ENCODE peak calls at places on chromosomes 4 and X, in nine cellular contexts. One of them, this sample, is unnamed.

GRCh38 chr4:118823471-118823870 is 12.5 kb downstream of the SEC24D start:
- DNase-seq in neural progenitor cell: no peak
- DNase-seq in neural crest cell: no peak
- DNase-seq in Calu3: peak
- DNase-seq in endodermal cell: no peak
- DNase-seq in heart right ventricle: no peak
- DNase-seq in lower leg skin: no peak
- DNase-seq in dorsolateral prefrontal cortex: no peak
- DNase-seq in fibroblast of the aortic adventitia: no peak
- DNase-seq in this sample: no peak

GRCh38 chr4:28354874-28355273 is 1494.2 kb downstream of the STIM2 start:
- DNase-seq in Calu3: no peak
- DNase-seq in heart right ventricle: no peak
- DNase-seq in neural crest cell: no peak
- DNase-seq in neural progenitor cell: peak
- DNase-seq in endodermal cell: no peak
- DNase-seq in lower leg skin: no peak
- DNase-seq in dorsolateral prefrontal cortex: no peak
- DNase-seq in fibroblast of the aortic adventitia: no peak
- DNase-seq in this sample: no peak

GRCh38 chr4:116332508-116332907 is 752.9 kb downstream of the TRAM1L1 start:
- DNase-seq in heart right ventricle: no peak
- DNase-seq in dorsolateral prefrontal cortex: no peak
- DNase-seq in lower leg skin: no peak
- DNase-seq in fibroblast of the aortic adventitia: no peak
- DNase-seq in neural progenitor cell: no peak
- DNase-seq in Calu3: no peak
- DNase-seq in endodermal cell: no peak
- DNase-seq in neural crest cell: no peak
- DNase-seq in this sample: no peak

GRCh38 chrX:44542567-44543325 is at the start of gene FUNDC1:
- DNase-seq in Calu3: peak
- DNase-seq in neural crest cell: peak
- DNase-seq in fibroblast of the aortic adventitia: peak
- DNase-seq in dorsolateral prefrontal cortex: peak
- DNase-seq in lower leg skin: peak
- DNase-seq in endodermal cell: peak
- DNase-seq in heart right ventricle: peak
- DNase-seq in neural progenitor cell: peak
- DNase-seq in this sample: peak

GRCh38 chrX:26918633-26919032 is 544.5 kb downstream of the PPP4R3C start:
- DNase-seq in dorsolateral prefrontal cortex: no peak
- DNase-seq in fibroblast of the aortic adventitia: peak
- DNase-seq in Calu3: no peak
- DNase-seq in lower leg skin: no peak
- DNase-seq in neural progenitor cell: peak
- DNase-seq in neural crest cell: no peak
- DNase-seq in heart right ventricle: no peak
- DNase-seq in endodermal cell: peak
- DNase-seq in this sample: no peak

GRCh38 chr4:70041652-70042286 is 8.5 kb upstream of the HTN1 start:
- DNase-seq in lower leg skin: no peak
- DNase-seq in neural progenitor cell: no peak
- DNase-seq in dorsolateral prefrontal cortex: no peak
- DNase-seq in fibroblast of the aortic adventitia: no peak
- DNase-seq in endodermal cell: no peak
- DNase-seq in heart right ventricle: no peak
- DNase-seq in Calu3: no peak
- DNase-seq in neural crest cell: no peak
- DNase-seq in this sample: no peak

GRCh38 chr4:123381996-123382395 is 14.6 kb upstream of the SPRY1 start:
- DNase-seq in fibroblast of the aortic adventitia: no peak
- DNase-seq in endodermal cell: no peak
- DNase-seq in lower leg skin: no peak
- DNase-seq in Calu3: no peak
- DNase-seq in neural progenitor cell: no peak
- DNase-seq in heart right ventricle: no peak
- DNase-seq in neural crest cell: no peak
- DNase-seq in dorsolateral prefrontal cortex: no peak
- DNase-seq in this sample: no peak

GRCh38 chr4:109967798-109968520 is 55.3 kb downstream of the EGF start:
- DNase-seq in fibroblast of the aortic adventitia: no peak
- DNase-seq in neural crest cell: no peak
- DNase-seq in lower leg skin: no peak
- DNase-seq in dorsolateral prefrontal cortex: no peak
- DNase-seq in endodermal cell: no peak
- DNase-seq in heart right ventricle: no peak
- DNase-seq in Calu3: peak
- DNase-seq in neural progenitor cell: no peak
- DNase-seq in this sample: no peak

GRCh38 chr4:66123195-66123594 is 452.9 kb upstream of the EPHA5 start:
- DNase-seq in neural crest cell: no peak
- DNase-seq in Calu3: no peak
- DNase-seq in neural progenitor cell: no peak
- DNase-seq in lower leg skin: no peak
- DNase-seq in endodermal cell: no peak
- DNase-seq in heart right ventricle: no peak
- DNase-seq in fibroblast of the aortic adventitia: no peak
- DNase-seq in dorsolateral prefrontal cortex: no peak
- DNase-seq in this sample: no peak

GRCh38 chr4:122765702-122766352 is 33.3 kb downstream of the BBS12 start:
- DNase-seq in lower leg skin: no peak
- DNase-seq in endodermal cell: no peak
- DNase-seq in Calu3: peak
- DNase-seq in neural progenitor cell: no peak
- DNase-seq in neural crest cell: no peak
- DNase-seq in dorsolateral prefrontal cortex: no peak
- DNase-seq in heart right ventricle: no peak
- DNase-seq in fibroblast of the aortic adventitia: peak
- DNase-seq in this sample: peak

GRCh38 chr4:156970501-156971167 is 965 bp downstream of the PDGFC start:
- DNase-seq in endodermal cell: peak
- DNase-seq in heart right ventricle: peak
- DNase-seq in dorsolateral prefrontal cortex: peak
- DNase-seq in neural crest cell: peak
- DNase-seq in lower leg skin: peak
- DNase-seq in neural progenitor cell: peak
- DNase-seq in fibroblast of the aortic adventitia: peak
- DNase-seq in Calu3: peak
- DNase-seq in this sample: no peak

GRCh38 chrX:465418-465817 is 78.7 kb upstream of the PPP2R3B start:
- DNase-seq in lower leg skin: no peak
- DNase-seq in Calu3: no peak
- DNase-seq in dorsolateral prefrontal cortex: no peak
- DNase-seq in fibroblast of the aortic adventitia: no peak
- DNase-seq in endodermal cell: peak
- DNase-seq in neural progenitor cell: no peak
- DNase-seq in heart right ventricle: no peak
- DNase-seq in neural crest cell: no peak
- DNase-seq in this sample: no peak

GRCh38 chr4:186021461-186022167 is 47.3 kb upstream of the TLR3 start:
- DNase-seq in heart right ventricle: peak
- DNase-seq in neural crest cell: peak
- DNase-seq in neural progenitor cell: peak
- DNase-seq in endodermal cell: peak
- DNase-seq in dorsolateral prefrontal cortex: peak
- DNase-seq in fibroblast of the aortic adventitia: peak
- DNase-seq in lower leg skin: no peak
- DNase-seq in Calu3: peak
- DNase-seq in this sample: no peak

GRCh38 chrX:139844163-139844562 is 88.7 kb downstream of the ATP11C start:
- DNase-seq in endodermal cell: no peak
- DNase-seq in lower leg skin: no peak
- DNase-seq in neural crest cell: no peak
- DNase-seq in dorsolateral prefrontal cortex: no peak
- DNase-seq in heart right ventricle: no peak
- DNase-seq in fibroblast of the aortic adventitia: no peak
- DNase-seq in Calu3: no peak
- DNase-seq in neural progenitor cell: no peak
- DNase-seq in this sample: no peak

GRCh38 chrX:69034451-69034850 is 130.8 kb downstream of the PJA1 start:
- DNase-seq in neural crest cell: no peak
- DNase-seq in neural progenitor cell: no peak
- DNase-seq in dorsolateral prefrontal cortex: no peak
- DNase-seq in heart right ventricle: no peak
- DNase-seq in Calu3: no peak
- DNase-seq in endodermal cell: peak
- DNase-seq in lower leg skin: no peak
- DNase-seq in fibroblast of the aortic adventitia: no peak
- DNase-seq in this sample: no peak

GRCh38 chrX:3134316-3134715 is 93.0 kb downstream of the ARSF start:
- DNase-seq in neural crest cell: no peak
- DNase-seq in dorsolateral prefrontal cortex: no peak
- DNase-seq in heart right ventricle: no peak
- DNase-seq in endodermal cell: no peak
- DNase-seq in neural progenitor cell: no peak
- DNase-seq in fibroblast of the aortic adventitia: no peak
- DNase-seq in lower leg skin: no peak
- DNase-seq in Calu3: no peak
- DNase-seq in this sample: no peak

GRCh38 chrX:137033774-137034507 is at the start of gene GPR101:
- DNase-seq in dorsolateral prefrontal cortex: no peak
- DNase-seq in Calu3: no peak
- DNase-seq in fibroblast of the aortic adventitia: no peak
- DNase-seq in lower leg skin: no peak
- DNase-seq in heart right ventricle: no peak
- DNase-seq in endodermal cell: no peak
- DNase-seq in neural crest cell: no peak
- DNase-seq in neural progenitor cell: peak
- DNase-seq in this sample: no peak

GRCh38 chrX:153214934-153215333 is 35.9 kb downstream of the MAGEA1 start:
- DNase-seq in dorsolateral prefrontal cortex: no peak
- DNase-seq in endodermal cell: no peak
- DNase-seq in fibroblast of the aortic adventitia: no peak
- DNase-seq in neural progenitor cell: no peak
- DNase-seq in lower leg skin: no peak
- DNase-seq in neural crest cell: no peak
- DNase-seq in Calu3: no peak
- DNase-seq in heart right ventricle: no peak
- DNase-seq in this sample: no peak

GRCh38 chr4:18722748-18723191 is 701.2 kb upstream of the LCORL start:
- DNase-seq in neural crest cell: no peak
- DNase-seq in fibroblast of the aortic adventitia: no peak
- DNase-seq in Calu3: no peak
- DNase-seq in heart right ventricle: no peak
- DNase-seq in dorsolateral prefrontal cortex: no peak
- DNase-seq in lower leg skin: no peak
- DNase-seq in neural progenitor cell: peak
- DNase-seq in endodermal cell: no peak
- DNase-seq in this sample: no peak

GRCh38 chrX:114075073-114075673 is 508.7 kb upstream of the HTR2C start:
- DNase-seq in dorsolateral prefrontal cortex: no peak
- DNase-seq in neural progenitor cell: no peak
- DNase-seq in heart right ventricle: no peak
- DNase-seq in Calu3: no peak
- DNase-seq in fibroblast of the aortic adventitia: peak
- DNase-seq in neural crest cell: no peak
- DNase-seq in lower leg skin: no peak
- DNase-seq in endodermal cell: no peak
- DNase-seq in this sample: no peak
- TF ChIP-seq CTCF in dorsolateral prefrontal cortex: peak
- TF ChIP-seq CTCF in neural progenitor cell: peak
- TF ChIP-seq CTCF in heart right ventricle: peak
- TF ChIP-seq CTCF in Calu3: no peak
- TF ChIP-seq CTCF in fibroblast of the aortic adventitia: peak
- TF ChIP-seq CTCF in neural crest cell: peak
- TF ChIP-seq CTCF in lower leg skin: no peak
- TF ChIP-seq CTCF in endodermal cell: peak
- TF ChIP-seq CTCF in this sample: peak

GRCh38 chrX:10017866-10018265 is 50.7 kb downstream of the CLDN34 start:
- DNase-seq in dorsolateral prefrontal cortex: no peak
- DNase-seq in Calu3: peak
- DNase-seq in lower leg skin: peak
- DNase-seq in heart right ventricle: no peak
- DNase-seq in neural progenitor cell: no peak
- DNase-seq in neural crest cell: no peak
- DNase-seq in endodermal cell: no peak
- DNase-seq in fibroblast of the aortic adventitia: peak
- DNase-seq in this sample: no peak
- TF ChIP-seq CTCF in dorsolateral prefrontal cortex: no peak
- TF ChIP-seq CTCF in Calu3: no peak
- TF ChIP-seq CTCF in lower leg skin: no peak
- TF ChIP-seq CTCF in heart right ventricle: no peak
- TF ChIP-seq CTCF in neural progenitor cell: no peak
- TF ChIP-seq CTCF in neural crest cell: no peak
- TF ChIP-seq CTCF in endodermal cell: no peak
- TF ChIP-seq CTCF in fibroblast of the aortic adventitia: no peak
- TF ChIP-seq CTCF in this sample: no peak

GRCh38 chrX:121571333-121571732 is 523.9 kb downstream of the GLUD2 start:
- DNase-seq in lower leg skin: no peak
- DNase-seq in heart right ventricle: no peak
- DNase-seq in Calu3: no peak
- DNase-seq in dorsolateral prefrontal cortex: no peak
- DNase-seq in neural progenitor cell: no peak
- DNase-seq in endodermal cell: no peak
- DNase-seq in fibroblast of the aortic adventitia: no peak
- DNase-seq in neural crest cell: no peak
- DNase-seq in this sample: no peak
- TF ChIP-seq CTCF in lower leg skin: no peak
- TF ChIP-seq CTCF in heart right ventricle: no peak
- TF ChIP-seq CTCF in Calu3: no peak
- TF ChIP-seq CTCF in dorsolateral prefrontal cortex: no peak
- TF ChIP-seq CTCF in neural progenitor cell: no peak
- TF ChIP-seq CTCF in endodermal cell: peak
- TF ChIP-seq CTCF in fibroblast of the aortic adventitia: no peak
- TF ChIP-seq CTCF in neural crest cell: no peak
- TF ChIP-seq CTCF in this sample: no peak

GRCh38 chr4:2092653-2093000 is 33.5 kb downstream of the NAT8L start:
- DNase-seq in heart right ventricle: no peak
- DNase-seq in lower leg skin: no peak
- DNase-seq in neural crest cell: no peak
- DNase-seq in Calu3: no peak
- DNase-seq in endodermal cell: no peak
- DNase-seq in dorsolateral prefrontal cortex: no peak
- DNase-seq in neural progenitor cell: peak
- DNase-seq in fibroblast of the aortic adventitia: no peak
- DNase-seq in this sample: no peak

GRCh38 chr4:2091990-2092652 is 33.0 kb downstream of the NAT8L start:
- DNase-seq in fibroblast of the aortic adventitia: no peak
- DNase-seq in endodermal cell: peak
- DNase-seq in neural progenitor cell: no peak
- DNase-seq in Calu3: no peak
- DNase-seq in lower leg skin: peak
- DNase-seq in heart right ventricle: no peak
- DNase-seq in neural crest cell: no peak
- DNase-seq in dorsolateral prefrontal cortex: no peak
- DNase-seq in this sample: no peak

GRCh38 chr4:2087170-2087569 is 28.0 kb downstream of the NAT8L start:
- DNase-seq in neural crest cell: no peak
- DNase-seq in fibroblast of the aortic adventitia: no peak
- DNase-seq in neural progenitor cell: no peak
- DNase-seq in heart right ventricle: no peak
- DNase-seq in Calu3: no peak
- DNase-seq in lower leg skin: no peak
- DNase-seq in dorsolateral prefrontal cortex: no peak
- DNase-seq in endodermal cell: peak
- DNase-seq in this sample: no peak

GRCh38 chr4:2090642-2091041 is 31.5 kb downstream of the NAT8L start:
- DNase-seq in neural crest cell: no peak
- DNase-seq in lower leg skin: no peak
- DNase-seq in fibroblast of the aortic adventitia: no peak
- DNase-seq in endodermal cell: no peak
- DNase-seq in Calu3: no peak
- DNase-seq in heart right ventricle: no peak
- DNase-seq in dorsolateral prefrontal cortex: no peak
- DNase-seq in neural progenitor cell: no peak
- DNase-seq in this sample: no peak

GRCh38 chr4:2089222-2089621 is 30.1 kb downstream of the NAT8L start:
- DNase-seq in heart right ventricle: no peak
- DNase-seq in endodermal cell: no peak
- DNase-seq in lower leg skin: no peak
- DNase-seq in Calu3: no peak
- DNase-seq in neural crest cell: no peak
- DNase-seq in neural progenitor cell: no peak
- DNase-seq in fibroblast of the aortic adventitia: no peak
- DNase-seq in dorsolateral prefrontal cortex: no peak
- DNase-seq in this sample: no peak
- TF ChIP-seq CTCF in heart right ventricle: no peak
- TF ChIP-seq CTCF in endodermal cell: no peak
- TF ChIP-seq CTCF in lower leg skin: no peak
- TF ChIP-seq CTCF in Calu3: no peak
- TF ChIP-seq CTCF in neural crest cell: no peak
- TF ChIP-seq CTCF in neural progenitor cell: no peak
- TF ChIP-seq CTCF in fibroblast of the aortic adventitia: no peak
- TF ChIP-seq CTCF in dorsolateral prefrontal cortex: no peak
- TF ChIP-seq CTCF in this sample: no peak

This sample was measured in AG09319.